ENCODE peak calls at places on chromosomes 2 and 18, in six cellular contexts. P is GM23248, K is GM23338, G is HCT116, D is hepatocyte, E is OCI-LY7. Y is an unnamed sample.

GRCh38 chr2:46954951-46955571 is 39.5 kb upstream of the MCFD2 start:
- DNase-seq in P (peak), K (no peak), G (no peak), D (peak), E (no peak), Y (no peak)

GRCh38 chr2:230054079-230054478 is 14.6 kb downstream of the SLC16A14 start:
- DNase-seq in P (peak), K (no peak), G (no peak), D (no peak), E (no peak), Y (no peak)

GRCh38 chr18:63472380-63472779 is 4.4 kb upstream of the SERPINB5 start:
- DNase-seq in P (no peak), K (no peak), G (peak), D (peak), E (no peak), Y (no peak)

GRCh38 chr2:144516417-144516980 is 3.4 kb downstream of the ZEB2 start:
- DNase-seq in P (peak), K (peak), G (no peak), D (no peak), E (peak), Y (no peak)

GRCh38 chr2:219142329-219142728 is 18.3 kb downstream of the NHEJ1 start:
- DNase-seq in P (peak), K (no peak), G (peak), D (no peak), E (no peak), Y (no peak)

GRCh38 chr2:25228848-25229674 is 60.7 kb upstream of the POMC start:
- DNase-seq in P (peak), K (peak), G (peak), D (peak), E (peak), Y (peak)

GRCh38 chr2:150587547-150588209 is 100.2 kb upstream of the RND3 start:
- DNase-seq in P (peak), K (peak), G (no peak), D (no peak), E (no peak), Y (no peak)

GRCh38 chr2:110874565-110875383 is 142.4 kb downstream of the ACOXL start:
- DNase-seq in P (no peak), K (no peak), G (no peak), D (no peak), E (peak), Y (no peak)

GRCh38 chr2:45182667-45183620 is 173.7 kb upstream of the SIX2 start:
- DNase-seq in P (peak), K (no peak), G (no peak), D (no peak), E (no peak), Y (no peak)
- TF ChIP-seq EZH2phosphoT487 in P (no peak), K (no peak), G (no peak), D (no peak), E (no peak), Y (no peak)

GRCh38 chr2:196278491-196278911 is 107.1 kb upstream of the STK17B start:
- DNase-seq in P (peak), K (no peak), G (no peak), D (no peak), E (no peak), Y (no peak)
- H3K4me3 ChIP-seq in P (peak), K (no peak), G (no peak), D (no peak), E (no peak), Y (no peak)

GRCh38 chr2:199988176-199988575 is 32.8 kb downstream of the MAIP1 start:
- DNase-seq in P (no peak), K (no peak), G (no peak), D (no peak), E (no peak), Y (no peak)
- TF ChIP-seq EZH2phosphoT487 in P (no peak), K (no peak), G (no peak), D (no peak), E (no peak), Y (no peak)

DNA sequence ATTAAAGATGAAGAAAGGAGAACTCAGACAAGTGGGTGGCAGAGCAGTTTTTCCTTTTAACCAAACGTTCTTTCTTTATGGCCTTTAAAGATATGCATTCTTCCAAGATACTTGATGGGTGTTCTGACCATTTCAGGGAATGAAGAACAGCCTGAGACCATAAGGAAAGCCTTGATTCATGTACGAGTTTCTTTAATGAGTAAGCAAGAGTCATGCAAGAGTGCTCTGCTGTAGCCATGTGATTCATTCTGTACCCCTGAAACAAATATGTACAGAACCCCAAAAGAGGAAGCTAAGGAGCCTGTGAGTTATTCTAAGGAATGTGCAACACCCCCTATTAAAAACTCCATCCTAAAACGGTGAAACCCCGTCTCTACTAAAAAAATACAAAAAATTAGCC is 372.8 kb downstream of the MTX2 start:
- DNase-seq in P (peak), K (no peak), G (no peak), D (no peak), E (no peak), Y (no peak)
- H3K4me3 ChIP-seq in P (no peak), K (no peak), G (no peak), D (no peak), E (no peak), Y (no peak)

GRCh38 chr2:158095269-158095668 is 6.4 kb upstream of the UPP2 start:
- DNase-seq in P (no peak), K (no peak), G (no peak), D (no peak), E (no peak), Y (no peak)

GRCh38 chr2:158098171-158098570 is 3.5 kb upstream of the UPP2 start:
- DNase-seq in P (no peak), K (peak), G (no peak), D (no peak), E (no peak), Y (no peak)

GRCh38 chr2:158099716-158100115 is 2.0 kb upstream of the UPP2 start:
- DNase-seq in P (peak), K (no peak), G (no peak), D (no peak), E (no peak), Y (no peak)

GRCh38 chr2:158095912-158096311 is 5.8 kb upstream of the UPP2 start:
- DNase-seq in P (no peak), K (peak), G (no peak), D (no peak), E (no peak), Y (no peak)

DNA sequence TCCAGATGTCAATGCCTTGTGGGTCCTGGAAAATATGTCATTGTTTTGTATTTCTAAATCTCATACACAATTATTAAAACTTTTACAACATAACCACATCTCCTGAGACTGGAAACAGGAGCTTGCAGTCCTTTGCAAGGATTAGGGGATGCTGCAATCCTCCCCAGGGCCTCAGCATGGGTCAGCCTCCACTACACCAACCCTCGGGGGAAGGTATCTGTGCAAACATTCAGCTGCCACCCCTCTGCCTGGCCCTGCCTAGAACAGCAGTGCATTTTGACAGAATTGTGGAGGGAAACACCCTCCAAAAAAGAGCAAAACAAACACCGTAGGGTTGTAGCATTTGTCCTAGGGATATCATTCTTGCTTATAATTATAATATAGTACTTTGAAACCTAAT is 4.2 kb upstream of the UPP2 start:
- DNase-seq in P (no peak), K (peak), G (no peak), D (no peak), E (no peak), Y (no peak)
- TF ChIP-seq EZH2phosphoT487 in P (no peak), K (no peak), G (no peak), D (no peak), E (no peak), Y (no peak)

DNA sequence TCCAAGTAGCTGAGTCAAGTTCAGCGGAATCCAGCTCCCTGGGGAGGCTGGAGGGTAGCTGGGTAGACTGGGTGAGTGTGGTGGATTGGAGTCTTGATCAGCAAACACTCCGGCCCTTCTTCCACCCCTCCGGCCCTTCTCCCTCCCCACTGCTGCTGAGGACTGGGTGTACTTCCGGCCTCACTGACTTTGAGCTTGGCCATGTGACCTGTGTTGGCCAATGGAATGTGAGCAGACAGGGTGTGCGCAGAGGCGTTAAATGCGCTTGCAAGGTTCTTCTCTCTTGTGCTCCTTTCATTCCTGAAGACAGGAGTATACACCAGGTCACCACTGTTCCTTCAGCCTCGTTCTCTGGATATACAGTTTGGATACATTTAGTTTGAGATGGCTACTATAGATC is 2.1 kb upstream of the ARHGAP25 start:
- DNase-seq in P (no peak), K (no peak), G (no peak), D (no peak), E (no peak), Y (no peak)
- H3K4me3 ChIP-seq in P (no peak), K (no peak), G (no peak), D (no peak), E (no peak), Y (no peak)

GRCh38 chr2:216735086-216735485 is 39.7 kb upstream of the IGFBP5 start:
- DNase-seq in P (peak), K (no peak), G (no peak), D (peak), E (no peak), Y (no peak)

GRCh38 chr2:216732334-216732733 is 37.0 kb upstream of the IGFBP5 start:
- DNase-seq in P (no peak), K (no peak), G (no peak), D (no peak), E (no peak), Y (no peak)

GRCh38 chr2:216733046-216733445 is 37.7 kb upstream of the IGFBP5 start:
- DNase-seq in P (no peak), K (no peak), G (no peak), D (no peak), E (no peak), Y (no peak)

GRCh38 chr2:216736326-216736725 is 41.0 kb upstream of the IGFBP5 start:
- DNase-seq in P (no peak), K (no peak), G (no peak), D (no peak), E (no peak), Y (no peak)

GRCh38 chr2:216735661-216736060 is 40.3 kb upstream of the IGFBP5 start:
- DNase-seq in P (no peak), K (no peak), G (no peak), D (no peak), E (no peak), Y (no peak)
- TF ChIP-seq EZH2phosphoT487 in P (no peak), K (no peak), G (no peak), D (no peak), E (no peak), Y (no peak)

GRCh38 chr2:75608684-75609333 is 37.8 kb upstream of the MRPL19 start:
- DNase-seq in P (peak), K (peak), G (peak), D (peak), E (peak), Y (peak)
- H3K4me3 ChIP-seq in P (peak), K (peak), G (peak), D (no peak), E (no peak), Y (no peak)

GRCh38 chr2:217626926-217627325 is 375.9 kb downstream of the TNS1 start:
- DNase-seq in P (no peak), K (no peak), G (peak), D (no peak), E (peak), Y (no peak)

GRCh38 chr2:217622664-217623063 is 380.1 kb downstream of the TNS1 start:
- DNase-seq in P (no peak), K (no peak), G (no peak), D (no peak), E (no peak), Y (no peak)

GRCh38 chr2:217623513-217623912 is 379.3 kb downstream of the TNS1 start:
- DNase-seq in P (no peak), K (no peak), G (no peak), D (no peak), E (no peak), Y (no peak)

GRCh38 chr2:217628061-217628460 is 374.7 kb downstream of the TNS1 start:
- DNase-seq in P (no peak), K (no peak), G (no peak), D (no peak), E (no peak), Y (no peak)

GRCh38 chr2:217625475-217626245 is 377.1 kb downstream of the TNS1 start:
- DNase-seq in P (peak), K (no peak), G (no peak), D (no peak), E (no peak), Y (no peak)
- TF ChIP-seq EZH2phosphoT487 in P (no peak), K (no peak), G (no peak), D (no peak), E (no peak), Y (no peak)

DNA sequence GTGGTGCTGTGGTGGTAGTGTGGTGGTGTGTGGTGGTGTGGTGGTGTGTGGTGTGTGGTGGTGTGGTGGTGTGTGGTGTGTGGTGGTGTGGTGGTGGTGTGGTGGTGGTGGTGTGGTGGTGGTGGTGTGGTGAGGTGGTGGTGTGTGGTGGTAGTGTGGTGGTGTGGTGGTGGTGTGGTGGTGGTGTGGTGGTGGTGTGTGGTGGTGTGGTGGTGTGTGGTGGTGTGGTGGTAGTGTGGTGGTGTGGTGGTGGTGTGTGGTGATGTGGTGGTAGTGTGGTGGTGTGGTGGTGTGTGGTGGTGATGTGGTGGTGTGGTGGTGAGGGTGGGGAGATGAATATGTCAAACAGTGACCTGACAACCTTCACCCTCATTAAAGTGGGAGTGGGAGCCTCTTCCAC is 55.6 kb upstream of the DLGAP1 start:
- DNase-seq in P (no peak), K (no peak), G (no peak), D (peak), E (peak), Y (no peak)
- H3K4me3 ChIP-seq in P (no peak), K (no peak), G (no peak), D (no peak), E (no peak), Y (no peak)

Y was measured in MM.1S.